ENCODE peak calls at places on chromosomes 1 and 21, in eight cellular contexts. K is heart right ventricle, O is WERI-Rb-1, D is neuronal stem cell, J is cardiac muscle cell, E is Peyer's patch, L is thyroid gland, U is GM12878. N is an unnamed sample. For H3K9me3 and H3K27me3, the result is how much of the 10 kb centered on the place peaks cover.

GRCh38 chr21:14957836-14958235 is 107.0 kb downstream of the NRIP1 start:
- DNase-seq in K (no peak), O (no peak), D (no peak), J (no peak), E (no peak), L (no peak), U (no peak), N (no peak)

GRCh38 chr1:68116643-68117235 is 66.3 kb upstream of the DIRAS3 start:
- DNase-seq in K (peak), O (peak), D (peak), J (peak), E (no peak), L (peak), U (no peak), N (peak)

GRCh38 chr1:218866507-218866906 is 307.2 kb upstream of the LYPLAL1 start:
- DNase-seq in K (no peak), O (no peak), D (no peak), J (no peak), E (no peak), L (no peak), U (no peak), N (no peak)

GRCh38 chr1:32818804-32819541 is 1.5 kb downstream of the S100PBP start:
- DNase-seq in K (no peak), O (no peak), D (no peak), J (peak), E (no peak), L (no peak), U (peak), N (no peak)

GRCh38 chr1:3222042-3222692 is 153.2 kb downstream of the PRDM16 start:
- DNase-seq in K (no peak), O (no peak), D (no peak), J (peak), E (peak), L (peak), U (no peak), N (peak)

GRCh38 chr1:207152792-207153434 is 48.9 kb downstream of the C4BPA start:
- DNase-seq in K (no peak), O (no peak), D (no peak), J (no peak), E (no peak), L (no peak), U (no peak), N (no peak)

GRCh38 chr1:24894002-24894401 is 36.1 kb downstream of the RUNX3 start:
- DNase-seq in K (no peak), O (no peak), D (no peak), J (no peak), E (peak), L (no peak), U (no peak), N (no peak)

GRCh38 chr1:28862571-28863403 is 50.8 kb downstream of the OPRD1 start:
- DNase-seq in K (no peak), O (no peak), D (no peak), J (no peak), E (no peak), L (no peak), U (no peak), N (no peak)

GRCh38 chr1:244869364-244869827 is 5.1 kb upstream of the HNRNPU start:
- DNase-seq in K (no peak), O (no peak), D (no peak), J (no peak), E (no peak), L (no peak), U (no peak), N (peak)

GRCh38 chr1:55589656-55590297 is 374.6 kb upstream of the USP24 start:
- DNase-seq in K (no peak), O (no peak), D (no peak), J (no peak), E (no peak), L (peak), U (no peak), N (no peak)

GRCh38 chr1:30749691-30750583 is 7.6 kb downstream of the LAPTM5 start:
- DNase-seq in K (no peak), O (no peak), D (no peak), J (no peak), E (no peak), L (no peak), U (no peak), N (no peak)

GRCh38 chr1:231550448-231550781 is 21.9 kb downstream of the TSNAX start:
- DNase-seq in K (no peak), O (peak), D (no peak), J (peak), E (no peak), L (no peak), U (no peak), N (no peak)

GRCh38 chr1:218165687-218166088 is 119.4 kb upstream of the RRP15 start:
- DNase-seq in K (no peak), O (no peak), D (peak), J (no peak), E (no peak), L (no peak), U (no peak), N (no peak)

GRCh38 chr1:66476774-66477173 is 57.2 kb upstream of the SGIP1 start:
- DNase-seq in K (no peak), O (no peak), D (no peak), J (no peak), E (no peak), L (no peak), U (no peak), N (no peak)

GRCh38 chr21:36030581-36031189 is 29.6 kb downstream of the SETD4 start:
- DNase-seq in K (no peak), O (no peak), D (no peak), J (no peak), E (no peak), L (no peak), U (no peak), N (no peak)

GRCh38 chr1:61892977-61893376 is 150.7 kb downstream of the PATJ start:
- DNase-seq in K (no peak), O (no peak), D (no peak), J (no peak), E (no peak), L (no peak), U (no peak), N (no peak)

GRCh38 chr1:51330331-51331201 is at the start of gene TTC39A:
- DNase-seq in K (no peak), O (peak), D (no peak), J (peak), E (no peak), L (peak), U (no peak), N (no peak)

GRCh38 chr1:248779350-248779749 is 23.8 kb upstream of the LYPD8 start:
- DNase-seq in K (no peak), O (no peak), D (no peak), J (no peak), E (no peak), L (no peak), U (no peak), N (no peak)

GRCh38 chr1:214694769-214695168 is 91.8 kb downstream of the CENPF start:
- DNase-seq in K (no peak), O (no peak), D (no peak), J (no peak), E (no peak), L (no peak), U (no peak), N (no peak)

GRCh38 chr1:89945852-89946476 is 48.9 kb upstream of the ZNF326 start:
- DNase-seq in K (no peak), O (no peak), D (no peak), J (no peak), E (no peak), L (no peak), U (peak), N (no peak)

GRCh38 chr1:103459385-103459784 is 66.1 kb upstream of the RNPC3 start:
- DNase-seq in K (no peak), O (no peak), D (no peak), J (no peak), E (no peak), L (no peak), U (no peak), N (no peak)

GRCh38 chr1:160797163-160797797 is 1.3 kb downstream of the LY9 start:
- DNase-seq in K (no peak), O (no peak), D (no peak), J (no peak), E (no peak), L (no peak), U (no peak), N (peak)
- H3K4me3 ChIP-seq in K (no peak), O (no peak), D (no peak), J (no peak), E (peak), L (no peak), U (peak), N (no peak)

DNA sequence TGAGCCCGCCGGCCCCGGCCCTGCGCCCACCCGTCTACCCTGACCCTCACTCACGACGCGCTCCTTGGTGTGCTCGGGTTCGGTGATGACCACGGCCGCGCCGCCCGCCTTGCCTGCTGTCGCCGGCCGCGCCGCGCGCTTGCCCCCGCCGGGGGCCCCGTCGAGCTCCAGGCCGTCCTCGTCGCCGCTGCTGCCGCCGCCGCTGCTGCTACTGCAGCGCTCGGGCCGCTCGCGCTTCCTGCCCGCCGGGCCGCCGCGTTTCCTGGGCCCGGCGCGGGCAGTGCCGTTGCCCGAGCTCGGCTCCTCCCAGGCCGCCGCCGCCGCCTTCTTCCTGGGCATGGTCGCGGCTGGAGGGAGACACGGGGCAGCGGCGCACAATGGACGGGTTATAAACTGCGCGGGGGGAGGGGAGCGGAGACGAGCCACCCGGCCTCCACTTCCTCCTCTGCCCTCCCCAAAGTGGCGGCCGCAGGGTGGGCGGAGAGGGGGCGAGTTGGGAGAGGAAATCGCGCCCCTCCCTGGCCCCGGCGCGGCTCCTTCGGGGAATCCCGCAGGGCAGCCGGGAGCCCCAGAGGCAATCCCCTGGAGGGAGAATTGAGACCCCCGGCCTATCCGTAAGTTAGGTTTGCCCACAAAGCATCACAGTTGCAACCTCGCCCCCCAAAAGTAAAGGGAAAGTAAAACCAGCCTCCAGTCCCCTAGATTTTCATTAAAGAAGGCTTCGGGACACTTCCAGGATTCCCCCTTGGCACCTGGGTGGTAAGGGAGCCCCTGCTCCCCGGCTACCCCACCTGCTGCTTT is 1.1 kb downstream of the RCC2 start:
- DNase-seq in K (peak), O (peak), D (peak), J (peak), E (peak), L (peak), U (no peak), N (peak)
- H3K9me3 ChIP-seq in K (under half), O (under half), D (under half), J (under half), E (under half), L (under half), U (under half), N (under half)

GRCh38 chr21:44614961-44615391 is 3.1 kb downstream of the KRTAP10-8 start:
- DNase-seq in K (no peak), O (no peak), D (no peak), J (no peak), E (no peak), L (no peak), U (no peak), N (no peak)
- H3K27me3 ChIP-seq in K (under half), O (under half), D (under half), J (under half), E (under half), L (under half), U (under half), N (under half)

GRCh38 chr1:177172331-177172730 is 1.6 kb downstream of the BRINP2 start:
- DNase-seq in K (no peak), O (no peak), D (no peak), J (no peak), E (no peak), L (no peak), U (no peak), N (no peak)

GRCh38 chr1:177170756-177171535 is at the start of gene BRINP2:
- DNase-seq in K (peak), O (peak), D (peak), J (peak), E (no peak), L (peak), U (no peak), N (peak)

GRCh38 chr1:177172866-177173265 is 2.1 kb downstream of the BRINP2 start:
- DNase-seq in K (no peak), O (no peak), D (no peak), J (no peak), E (no peak), L (no peak), U (no peak), N (no peak)

GRCh38 chr1:177173976-177174375 is 3.2 kb downstream of the BRINP2 start:
- DNase-seq in K (no peak), O (no peak), D (no peak), J (no peak), E (no peak), L (no peak), U (no peak), N (no peak)

GRCh38 chr1:177171536-177172123 is 872 bp downstream of the BRINP2 start:
- DNase-seq in K (no peak), O (no peak), D (no peak), J (no peak), E (no peak), L (no peak), U (no peak), N (no peak)
- H3K4me3 ChIP-seq in K (peak), O (peak), D (no peak), J (peak), E (no peak), L (no peak), U (no peak), N (no peak)

N was measured in lung.